ENCODE peak calls at places on chromosomes 12 and 14, in six cellular contexts. One of them, this sample, is unnamed.
A peak's percentile ranks its signal among the peaks of the same experiment; 100 is the strongest.

GRCh38 chr12:126051611-126052107 is 986.4 kb downstream of the AACS start:
- DNase-seq in foreskin fibroblast: peak; percentile 16
- DNase-seq in D341Med: no peak
- DNase-seq in progenitor cell of endocrine pancreas: no peak
- DNase-seq in fibroblast of lung: peak; percentile 96
- DNase-seq in CD8-positive, alpha-beta memory T cell: no peak
- DNase-seq in this sample: no peak

GRCh38 chr12:7756993-7757392 is 8.0 kb upstream of the NANOGNB start:
- DNase-seq in foreskin fibroblast: no peak
- DNase-seq in progenitor cell of endocrine pancreas: no peak
- DNase-seq in CD8-positive, alpha-beta memory T cell: no peak
- DNase-seq in D341Med: no peak
- DNase-seq in fibroblast of lung: no peak
- DNase-seq in this sample: no peak

GRCh38 chr14:22065372-22065771 is 391.8 kb upstream of the OR4E1 start:
- DNase-seq in foreskin fibroblast: no peak
- DNase-seq in CD8-positive, alpha-beta memory T cell: no peak
- DNase-seq in progenitor cell of endocrine pancreas: no peak
- DNase-seq in D341Med: no peak
- DNase-seq in fibroblast of lung: no peak
- DNase-seq in this sample: no peak

GRCh38 chr12:115075552-115076170 is 391.7 kb upstream of the TBX3 start:
- DNase-seq in fibroblast of lung: no peak
- DNase-seq in CD8-positive, alpha-beta memory T cell: no peak
- DNase-seq in foreskin fibroblast: no peak
- DNase-seq in progenitor cell of endocrine pancreas: no peak
- DNase-seq in D341Med: no peak
- DNase-seq in this sample: no peak

GRCh38 chr14:24196071-24197061 is 1.1 kb upstream of the TM9SF1 start:
- DNase-seq in foreskin fibroblast: no peak
- DNase-seq in progenitor cell of endocrine pancreas: no peak
- DNase-seq in fibroblast of lung: peak; percentile 27
- DNase-seq in D341Med: no peak
- DNase-seq in CD8-positive, alpha-beta memory T cell: no peak
- DNase-seq in this sample: no peak

GRCh38 chr14:91931478-91932088 is 15.9 kb downstream of the FBLN5 start:
- DNase-seq in D341Med: no peak
- DNase-seq in foreskin fibroblast: no peak
- DNase-seq in fibroblast of lung: no peak
- DNase-seq in progenitor cell of endocrine pancreas: no peak
- DNase-seq in CD8-positive, alpha-beta memory T cell: no peak
- DNase-seq in this sample: no peak

GRCh38 chr12:106986135-106986534 is 811 bp downstream of the MTERF2 start:
- DNase-seq in CD8-positive, alpha-beta memory T cell: no peak
- DNase-seq in progenitor cell of endocrine pancreas: no peak
- DNase-seq in D341Med: no peak
- DNase-seq in foreskin fibroblast: no peak
- DNase-seq in fibroblast of lung: no peak
- DNase-seq in this sample: no peak

GRCh38 chr14:73462078-73462715 is 3.9 kb upstream of the NUMB start:
- DNase-seq in D341Med: peak; percentile 41
- DNase-seq in fibroblast of lung: peak; percentile 54
- DNase-seq in foreskin fibroblast: no peak
- DNase-seq in CD8-positive, alpha-beta memory T cell: no peak
- DNase-seq in progenitor cell of endocrine pancreas: no peak
- DNase-seq in this sample: peak; percentile 82

GRCh38 chr12:121980211-121980891 is 41.3 kb upstream of the BCL7A start:
- DNase-seq in D341Med: no peak
- DNase-seq in fibroblast of lung: peak; percentile 28
- DNase-seq in progenitor cell of endocrine pancreas: no peak
- DNase-seq in foreskin fibroblast: no peak
- DNase-seq in CD8-positive, alpha-beta memory T cell: no peak
- DNase-seq in this sample: no peak

GRCh38 chr12:123097521-123098084 is 53.3 kb downstream of the PITPNM2 start:
- DNase-seq in CD8-positive, alpha-beta memory T cell: no peak
- DNase-seq in progenitor cell of endocrine pancreas: no peak
- DNase-seq in D341Med: peak; percentile 85
- DNase-seq in foreskin fibroblast: peak; percentile 24
- DNase-seq in fibroblast of lung: no peak
- DNase-seq in this sample: no peak

GRCh38 chr14:104528496-104528895 is 51.1 kb upstream of the C14orf180 start:
- DNase-seq in progenitor cell of endocrine pancreas: no peak
- DNase-seq in CD8-positive, alpha-beta memory T cell: no peak
- DNase-seq in fibroblast of lung: no peak
- DNase-seq in D341Med: no peak
- DNase-seq in foreskin fibroblast: no peak
- DNase-seq in this sample: no peak

GRCh38 chr12:23055004-23055403 is 430.0 kb downstream of the ETNK1 start:
- DNase-seq in foreskin fibroblast: no peak
- DNase-seq in progenitor cell of endocrine pancreas: peak; percentile 55
- DNase-seq in fibroblast of lung: peak; percentile 15
- DNase-seq in CD8-positive, alpha-beta memory T cell: no peak
- DNase-seq in D341Med: peak; percentile 57
- DNase-seq in this sample: no peak

GRCh38 chr14:39492267-39492666 is 60.0 kb upstream of the FBXO33 start:
- DNase-seq in CD8-positive, alpha-beta memory T cell: no peak
- DNase-seq in D341Med: no peak
- DNase-seq in foreskin fibroblast: peak; percentile 32
- DNase-seq in progenitor cell of endocrine pancreas: no peak
- DNase-seq in fibroblast of lung: peak; percentile 95
- DNase-seq in this sample: no peak

GRCh38 chr12:27564612-27565213 is 40.7 kb downstream of the PPFIBP1 start:
- DNase-seq in foreskin fibroblast: no peak
- DNase-seq in CD8-positive, alpha-beta memory T cell: no peak
- DNase-seq in D341Med: no peak
- DNase-seq in progenitor cell of endocrine pancreas: no peak
- DNase-seq in fibroblast of lung: no peak
- DNase-seq in this sample: no peak